ENCODE peak calls at places on chromosome 19, in six cellular contexts. One of them, this sample, is unnamed.

GRCh38 chr19:4206818-4207484 is 22.4 kb upstream of the EBI3 start:
- DNase-seq in foreskin fibroblast: peak; percentile 32
- DNase-seq in RWPE2: no peak
- DNase-seq in stimulated activated CD8-positive, alpha-beta memory T cell treated with anti-CD3 and anti-CD28 coated beads, Interleukin-2, amount 100 ng/mL, for 1 hour: no peak
- DNase-seq in stimulated activated CD4-positive, alpha-beta T cell treated with anti-CD3 and anti-CD28 coated beads, Interleukin-2, amount 100 ng/mL, for 48 hours: no peak
- DNase-seq in cardiac fibroblast: peak; percentile 54
- DNase-seq in this sample: no peak

GRCh38 chr19:12065100-12065538 is 588 bp downstream of the ZNF844 start:
- DNase-seq in foreskin fibroblast: peak; percentile 21
- DNase-seq in RWPE2: no peak
- DNase-seq in stimulated activated CD8-positive, alpha-beta memory T cell treated with anti-CD3 and anti-CD28 coated beads, Interleukin-2, amount 100 ng/mL, for 1 hour: no peak
- DNase-seq in stimulated activated CD4-positive, alpha-beta T cell treated with anti-CD3 and anti-CD28 coated beads, Interleukin-2, amount 100 ng/mL, for 48 hours: no peak
- DNase-seq in cardiac fibroblast: peak; percentile 54
- DNase-seq in this sample: no peak

GRCh38 chr19:8240274-8241229 is 31.4 kb downstream of the CERS4 start:
- DNase-seq in foreskin fibroblast: peak; percentile 88
- DNase-seq in RWPE2: peak; percentile 82
- DNase-seq in stimulated activated CD8-positive, alpha-beta memory T cell treated with anti-CD3 and anti-CD28 coated beads, Interleukin-2, amount 100 ng/mL, for 1 hour: peak; percentile 29
- DNase-seq in stimulated activated CD4-positive, alpha-beta T cell treated with anti-CD3 and anti-CD28 coated beads, Interleukin-2, amount 100 ng/mL, for 48 hours: peak; percentile 6
- DNase-seq in cardiac fibroblast: peak; percentile 98
- DNase-seq in this sample: peak; percentile 38

GRCh38 chr19:48255376-48256303 is at the start of gene CARD8:
- DNase-seq in foreskin fibroblast: peak; percentile 81
- DNase-seq in RWPE2: peak; percentile 72
- DNase-seq in stimulated activated CD8-positive, alpha-beta memory T cell treated with anti-CD3 and anti-CD28 coated beads, Interleukin-2, amount 100 ng/mL, for 1 hour: peak; percentile 62
- DNase-seq in stimulated activated CD4-positive, alpha-beta T cell treated with anti-CD3 and anti-CD28 coated beads, Interleukin-2, amount 100 ng/mL, for 48 hours: peak; percentile 71
- DNase-seq in cardiac fibroblast: peak; percentile 93
- DNase-seq in this sample: no peak

GRCh38 chr19:41353466-41354342 is at the start of gene TGFB1:
- DNase-seq in foreskin fibroblast: peak; percentile 89
- DNase-seq in RWPE2: peak; percentile 85
- DNase-seq in stimulated activated CD8-positive, alpha-beta memory T cell treated with anti-CD3 and anti-CD28 coated beads, Interleukin-2, amount 100 ng/mL, for 1 hour: peak; percentile 92
- DNase-seq in stimulated activated CD4-positive, alpha-beta T cell treated with anti-CD3 and anti-CD28 coated beads, Interleukin-2, amount 100 ng/mL, for 48 hours: peak; percentile 85
- DNase-seq in cardiac fibroblast: peak; percentile 95
- DNase-seq in this sample: peak; percentile 97

GRCh38 chr19:2661615-2662014 is 40.9 kb downstream of the GNG7 start:
- DNase-seq in foreskin fibroblast: no peak
- DNase-seq in RWPE2: no peak
- DNase-seq in stimulated activated CD8-positive, alpha-beta memory T cell treated with anti-CD3 and anti-CD28 coated beads, Interleukin-2, amount 100 ng/mL, for 1 hour: no peak
- DNase-seq in stimulated activated CD4-positive, alpha-beta T cell treated with anti-CD3 and anti-CD28 coated beads, Interleukin-2, amount 100 ng/mL, for 48 hours: peak; percentile 12
- DNase-seq in cardiac fibroblast: no peak
- DNase-seq in this sample: no peak

GRCh38 chr19:27691991-27692390 is 1521.0 kb downstream of the UQCRFS1 start:
- DNase-seq in foreskin fibroblast: no peak
- DNase-seq in RWPE2: no peak
- DNase-seq in stimulated activated CD8-positive, alpha-beta memory T cell treated with anti-CD3 and anti-CD28 coated beads, Interleukin-2, amount 100 ng/mL, for 1 hour: no peak
- DNase-seq in stimulated activated CD4-positive, alpha-beta T cell treated with anti-CD3 and anti-CD28 coated beads, Interleukin-2, amount 100 ng/mL, for 48 hours: no peak
- DNase-seq in cardiac fibroblast: no peak
- DNase-seq in this sample: no peak

GRCh38 chr19:35228177-35228930 is at the start of gene FAM187B:
- DNase-seq in foreskin fibroblast: no peak
- DNase-seq in RWPE2: no peak
- DNase-seq in stimulated activated CD8-positive, alpha-beta memory T cell treated with anti-CD3 and anti-CD28 coated beads, Interleukin-2, amount 100 ng/mL, for 1 hour: no peak
- DNase-seq in stimulated activated CD4-positive, alpha-beta T cell treated with anti-CD3 and anti-CD28 coated beads, Interleukin-2, amount 100 ng/mL, for 48 hours: no peak
- DNase-seq in cardiac fibroblast: no peak
- DNase-seq in this sample: no peak

GRCh38 chr19:35673121-35673804 is 6.9 kb downstream of the UPK1A start:
- DNase-seq in foreskin fibroblast: peak; percentile 59
- DNase-seq in RWPE2: no peak
- DNase-seq in stimulated activated CD8-positive, alpha-beta memory T cell treated with anti-CD3 and anti-CD28 coated beads, Interleukin-2, amount 100 ng/mL, for 1 hour: no peak
- DNase-seq in stimulated activated CD4-positive, alpha-beta T cell treated with anti-CD3 and anti-CD28 coated beads, Interleukin-2, amount 100 ng/mL, for 48 hours: peak; percentile 42
- DNase-seq in cardiac fibroblast: peak; percentile 58
- DNase-seq in this sample: no peak

GRCh38 chr19:18725755-18726416 is 42.4 kb downstream of the CRTC1 start:
- DNase-seq in foreskin fibroblast: no peak
- DNase-seq in RWPE2: no peak
- DNase-seq in stimulated activated CD8-positive, alpha-beta memory T cell treated with anti-CD3 and anti-CD28 coated beads, Interleukin-2, amount 100 ng/mL, for 1 hour: no peak
- DNase-seq in stimulated activated CD4-positive, alpha-beta T cell treated with anti-CD3 and anti-CD28 coated beads, Interleukin-2, amount 100 ng/mL, for 48 hours: no peak
- DNase-seq in cardiac fibroblast: no peak
- DNase-seq in this sample: no peak

GRCh38 chr19:13417054-13417453 is 89.2 kb downstream of the CACNA1A start:
- DNase-seq in foreskin fibroblast: no peak
- DNase-seq in RWPE2: no peak
- DNase-seq in stimulated activated CD8-positive, alpha-beta memory T cell treated with anti-CD3 and anti-CD28 coated beads, Interleukin-2, amount 100 ng/mL, for 1 hour: no peak
- DNase-seq in stimulated activated CD4-positive, alpha-beta T cell treated with anti-CD3 and anti-CD28 coated beads, Interleukin-2, amount 100 ng/mL, for 48 hours: no peak
- DNase-seq in cardiac fibroblast: no peak
- DNase-seq in this sample: no peak

GRCh38 chr19:38392707-38393308 is 4.3 kb downstream of the SPRED3 start:
- DNase-seq in foreskin fibroblast: peak; percentile 57
- DNase-seq in RWPE2: no peak
- DNase-seq in stimulated activated CD8-positive, alpha-beta memory T cell treated with anti-CD3 and anti-CD28 coated beads, Interleukin-2, amount 100 ng/mL, for 1 hour: no peak
- DNase-seq in stimulated activated CD4-positive, alpha-beta T cell treated with anti-CD3 and anti-CD28 coated beads, Interleukin-2, amount 100 ng/mL, for 48 hours: no peak
- DNase-seq in cardiac fibroblast: peak; percentile 34
- DNase-seq in this sample: no peak

GRCh38 chr19:51799998-51800848 is 5.3 kb downstream of the FPR3 start:
- DNase-seq in foreskin fibroblast: no peak
- DNase-seq in RWPE2: no peak
- DNase-seq in stimulated activated CD8-positive, alpha-beta memory T cell treated with anti-CD3 and anti-CD28 coated beads, Interleukin-2, amount 100 ng/mL, for 1 hour: no peak
- DNase-seq in stimulated activated CD4-positive, alpha-beta T cell treated with anti-CD3 and anti-CD28 coated beads, Interleukin-2, amount 100 ng/mL, for 48 hours: no peak
- DNase-seq in cardiac fibroblast: peak; percentile 99
- DNase-seq in this sample: no peak

GRCh38 chr19:49458567-49458903 is 5.5 kb downstream of the ALDH16A1 start:
- DNase-seq in foreskin fibroblast: no peak
- DNase-seq in RWPE2: no peak
- DNase-seq in stimulated activated CD8-positive, alpha-beta memory T cell treated with anti-CD3 and anti-CD28 coated beads, Interleukin-2, amount 100 ng/mL, for 1 hour: no peak
- DNase-seq in stimulated activated CD4-positive, alpha-beta T cell treated with anti-CD3 and anti-CD28 coated beads, Interleukin-2, amount 100 ng/mL, for 48 hours: no peak
- DNase-seq in cardiac fibroblast: no peak
- DNase-seq in this sample: no peak

GRCh38 chr19:41587838-41588210 is 11.9 kb downstream of the CEACAM21 start:
- DNase-seq in foreskin fibroblast: no peak
- DNase-seq in RWPE2: no peak
- DNase-seq in stimulated activated CD8-positive, alpha-beta memory T cell treated with anti-CD3 and anti-CD28 coated beads, Interleukin-2, amount 100 ng/mL, for 1 hour: no peak
- DNase-seq in stimulated activated CD4-positive, alpha-beta T cell treated with anti-CD3 and anti-CD28 coated beads, Interleukin-2, amount 100 ng/mL, for 48 hours: no peak
- DNase-seq in cardiac fibroblast: no peak
- DNase-seq in this sample: no peak

GRCh38 chr19:4083677-4084546 is 17.2 kb upstream of the ZBTB7A start:
- DNase-seq in foreskin fibroblast: no peak
- DNase-seq in RWPE2: no peak
- DNase-seq in stimulated activated CD8-positive, alpha-beta memory T cell treated with anti-CD3 and anti-CD28 coated beads, Interleukin-2, amount 100 ng/mL, for 1 hour: no peak
- DNase-seq in stimulated activated CD4-positive, alpha-beta T cell treated with anti-CD3 and anti-CD28 coated beads, Interleukin-2, amount 100 ng/mL, for 48 hours: no peak
- DNase-seq in cardiac fibroblast: no peak
- DNase-seq in this sample: no peak

GRCh38 chr19:4415352-4415751 is 12.9 kb downstream of the CHAF1A start:
- DNase-seq in foreskin fibroblast: peak; percentile 8
- DNase-seq in RWPE2: no peak
- DNase-seq in stimulated activated CD8-positive, alpha-beta memory T cell treated with anti-CD3 and anti-CD28 coated beads, Interleukin-2, amount 100 ng/mL, for 1 hour: no peak
- DNase-seq in stimulated activated CD4-positive, alpha-beta T cell treated with anti-CD3 and anti-CD28 coated beads, Interleukin-2, amount 100 ng/mL, for 48 hours: no peak
- DNase-seq in cardiac fibroblast: peak; percentile 61
- DNase-seq in this sample: no peak

GRCh38 chr19:35195822-35196221 is 32.7 kb downstream of the FAM187B start:
- DNase-seq in foreskin fibroblast: peak; percentile 57
- DNase-seq in RWPE2: no peak
- DNase-seq in stimulated activated CD8-positive, alpha-beta memory T cell treated with anti-CD3 and anti-CD28 coated beads, Interleukin-2, amount 100 ng/mL, for 1 hour: no peak
- DNase-seq in stimulated activated CD4-positive, alpha-beta T cell treated with anti-CD3 and anti-CD28 coated beads, Interleukin-2, amount 100 ng/mL, for 48 hours: no peak
- DNase-seq in cardiac fibroblast: no peak
- DNase-seq in this sample: no peak

GRCh38 chr19:17505218-17505617 is 6.2 kb upstream of the PGLS start:
- DNase-seq in foreskin fibroblast: no peak
- DNase-seq in RWPE2: no peak
- DNase-seq in stimulated activated CD8-positive, alpha-beta memory T cell treated with anti-CD3 and anti-CD28 coated beads, Interleukin-2, amount 100 ng/mL, for 1 hour: no peak
- DNase-seq in stimulated activated CD4-positive, alpha-beta T cell treated with anti-CD3 and anti-CD28 coated beads, Interleukin-2, amount 100 ng/mL, for 48 hours: no peak
- DNase-seq in cardiac fibroblast: no peak
- DNase-seq in this sample: no peak

GRCh38 chr19:50022823-50023222 is 2.3 kb downstream of the VRK3 start:
- DNase-seq in foreskin fibroblast: no peak
- DNase-seq in RWPE2: no peak
- DNase-seq in stimulated activated CD8-positive, alpha-beta memory T cell treated with anti-CD3 and anti-CD28 coated beads, Interleukin-2, amount 100 ng/mL, for 1 hour: no peak
- DNase-seq in stimulated activated CD4-positive, alpha-beta T cell treated with anti-CD3 and anti-CD28 coated beads, Interleukin-2, amount 100 ng/mL, for 48 hours: no peak
- DNase-seq in cardiac fibroblast: no peak
- DNase-seq in this sample: no peak

GRCh38 chr19:55579766-55580621 is 654 bp downstream of the ZNF579 start:
- DNase-seq in foreskin fibroblast: no peak
- DNase-seq in RWPE2: no peak
- DNase-seq in stimulated activated CD8-positive, alpha-beta memory T cell treated with anti-CD3 and anti-CD28 coated beads, Interleukin-2, amount 100 ng/mL, for 1 hour: no peak
- DNase-seq in stimulated activated CD4-positive, alpha-beta T cell treated with anti-CD3 and anti-CD28 coated beads, Interleukin-2, amount 100 ng/mL, for 48 hours: no peak
- DNase-seq in cardiac fibroblast: peak; percentile 51
- DNase-seq in this sample: no peak

GRCh38 chr19:44777715-44778347 is at the start of gene CBLC:
- DNase-seq in foreskin fibroblast: no peak
- DNase-seq in RWPE2: peak; percentile 97
- DNase-seq in stimulated activated CD8-positive, alpha-beta memory T cell treated with anti-CD3 and anti-CD28 coated beads, Interleukin-2, amount 100 ng/mL, for 1 hour: no peak
- DNase-seq in stimulated activated CD4-positive, alpha-beta T cell treated with anti-CD3 and anti-CD28 coated beads, Interleukin-2, amount 100 ng/mL, for 48 hours: no peak
- DNase-seq in cardiac fibroblast: no peak
- DNase-seq in this sample: no peak

GRCh38 chr19:19445911-19446361 is 40.5 kb downstream of the GATAD2A start:
- DNase-seq in foreskin fibroblast: peak; percentile 38
- DNase-seq in RWPE2: no peak
- DNase-seq in stimulated activated CD8-positive, alpha-beta memory T cell treated with anti-CD3 and anti-CD28 coated beads, Interleukin-2, amount 100 ng/mL, for 1 hour: no peak
- DNase-seq in stimulated activated CD4-positive, alpha-beta T cell treated with anti-CD3 and anti-CD28 coated beads, Interleukin-2, amount 100 ng/mL, for 48 hours: no peak
- DNase-seq in cardiac fibroblast: no peak
- DNase-seq in this sample: no peak

GRCh38 chr19:8305798-8306197 is 2.4 kb downstream of the CD320 start:
- DNase-seq in foreskin fibroblast: no peak
- DNase-seq in RWPE2: peak; percentile 25
- DNase-seq in stimulated activated CD8-positive, alpha-beta memory T cell treated with anti-CD3 and anti-CD28 coated beads, Interleukin-2, amount 100 ng/mL, for 1 hour: no peak
- DNase-seq in stimulated activated CD4-positive, alpha-beta T cell treated with anti-CD3 and anti-CD28 coated beads, Interleukin-2, amount 100 ng/mL, for 48 hours: no peak
- DNase-seq in cardiac fibroblast: no peak
- DNase-seq in this sample: no peak

GRCh38 chr19:10603084-10603872 is 16.2 kb upstream of the AP1M2 start:
- DNase-seq in foreskin fibroblast: no peak
- DNase-seq in RWPE2: no peak
- DNase-seq in stimulated activated CD8-positive, alpha-beta memory T cell treated with anti-CD3 and anti-CD28 coated beads, Interleukin-2, amount 100 ng/mL, for 1 hour: peak; percentile 59
- DNase-seq in stimulated activated CD4-positive, alpha-beta T cell treated with anti-CD3 and anti-CD28 coated beads, Interleukin-2, amount 100 ng/mL, for 48 hours: peak; percentile 51
- DNase-seq in cardiac fibroblast: peak; percentile 21
- DNase-seq in this sample: no peak

GRCh38 chr19:7792286-7792685 is 29.2 kb downstream of the CLEC4M start:
- DNase-seq in foreskin fibroblast: no peak
- DNase-seq in RWPE2: no peak
- DNase-seq in stimulated activated CD8-positive, alpha-beta memory T cell treated with anti-CD3 and anti-CD28 coated beads, Interleukin-2, amount 100 ng/mL, for 1 hour: no peak
- DNase-seq in stimulated activated CD4-positive, alpha-beta T cell treated with anti-CD3 and anti-CD28 coated beads, Interleukin-2, amount 100 ng/mL, for 48 hours: no peak
- DNase-seq in cardiac fibroblast: peak; percentile 9
- DNase-seq in this sample: no peak

GRCh38 chr19:35755550-35756371 is 1.1 kb downstream of the HSPB6 start:
- DNase-seq in foreskin fibroblast: peak; percentile 86
- DNase-seq in RWPE2: peak; percentile 61
- DNase-seq in stimulated activated CD8-positive, alpha-beta memory T cell treated with anti-CD3 and anti-CD28 coated beads, Interleukin-2, amount 100 ng/mL, for 1 hour: no peak
- DNase-seq in stimulated activated CD4-positive, alpha-beta T cell treated with anti-CD3 and anti-CD28 coated beads, Interleukin-2, amount 100 ng/mL, for 48 hours: no peak
- DNase-seq in cardiac fibroblast: peak; percentile 91
- DNase-seq in this sample: no peak